ENCODE peak calls at places on chromosomes 2 and 18, in five cellular contexts. One of them, this sample, is unnamed.
A peak's percentile ranks its signal among the peaks of the same experiment; 100 is the strongest.

GRCh38 chr2:147355706-147356105 is 489.1 kb upstream of the ACVR2A start:
- DNase-seq in breast epithelium: peak; percentile 76
- DNase-seq in fibroblast of lung: no peak
- DNase-seq in NT2/D1: no peak
- DNase-seq in BE2C: no peak
- DNase-seq in this sample: no peak

GRCh38 chr2:106107509-106108131 is 86.5 kb downstream of the UXS1 start:
- DNase-seq in breast epithelium: no peak
- DNase-seq in fibroblast of lung: no peak
- DNase-seq in NT2/D1: no peak
- DNase-seq in BE2C: no peak
- DNase-seq in this sample: no peak

GRCh38 chr2:197973772-197974171 is 169.4 kb downstream of the PLCL1 start:
- DNase-seq in breast epithelium: no peak
- DNase-seq in fibroblast of lung: no peak
- DNase-seq in NT2/D1: no peak
- DNase-seq in BE2C: no peak
- DNase-seq in this sample: no peak

GRCh38 chr2:20184067-20184938 is 40.6 kb downstream of the SDC1 start:
- DNase-seq in breast epithelium: no peak
- DNase-seq in fibroblast of lung: peak; percentile 49
- DNase-seq in NT2/D1: no peak
- DNase-seq in BE2C: no peak
- DNase-seq in this sample: no peak

GRCh38 chr2:163771596-163771995 is 35.8 kb upstream of the FIGN start:
- DNase-seq in breast epithelium: no peak
- DNase-seq in fibroblast of lung: no peak
- DNase-seq in NT2/D1: no peak
- DNase-seq in BE2C: no peak
- DNase-seq in this sample: no peak

GRCh38 chr2:54360055-54360792 is 95.9 kb upstream of the SPTBN1 start:
- DNase-seq in breast epithelium: no peak
- DNase-seq in fibroblast of lung: peak; percentile 76
- DNase-seq in NT2/D1: no peak
- DNase-seq in BE2C: peak; percentile 63
- DNase-seq in this sample: no peak

GRCh38 chr2:179917272-179917671 is 55.9 kb upstream of the ZNF385B start:
- DNase-seq in breast epithelium: no peak
- DNase-seq in fibroblast of lung: peak; percentile 80
- DNase-seq in NT2/D1: no peak
- DNase-seq in BE2C: no peak
- DNase-seq in this sample: no peak

GRCh38 chr2:72115361-72116080 is 32.1 kb downstream of the CYP26B1 start:
- DNase-seq in breast epithelium: peak; percentile 89
- DNase-seq in fibroblast of lung: peak; percentile 82
- DNase-seq in NT2/D1: peak; percentile 61
- DNase-seq in BE2C: peak; percentile 63
- DNase-seq in this sample: no peak

GRCh38 chr2:226793615-226794014 is 6.0 kb downstream of the IRS1 start:
- DNase-seq in breast epithelium: no peak
- DNase-seq in fibroblast of lung: no peak
- DNase-seq in NT2/D1: no peak
- DNase-seq in BE2C: no peak
- DNase-seq in this sample: no peak

GRCh38 chr2:66481100-66481549 is 46.2 kb downstream of the MEIS1 start:
- DNase-seq in breast epithelium: no peak
- DNase-seq in fibroblast of lung: peak; percentile 47
- DNase-seq in NT2/D1: peak; percentile 60
- DNase-seq in BE2C: no peak
- DNase-seq in this sample: peak; percentile 42

GRCh38 chr18:26524952-26525351 is 23.4 kb downstream of the KCTD1 start:
- DNase-seq in breast epithelium: no peak
- DNase-seq in fibroblast of lung: no peak
- DNase-seq in NT2/D1: no peak
- DNase-seq in BE2C: no peak
- DNase-seq in this sample: no peak

GRCh38 chr18:13482641-13482945 is 243.8 kb downstream of the FAM210A start:
- DNase-seq in breast epithelium: no peak
- DNase-seq in fibroblast of lung: no peak
- DNase-seq in NT2/D1: no peak
- DNase-seq in BE2C: no peak
- DNase-seq in this sample: no peak

GRCh38 chr18:13485182-13485581 is 241.2 kb downstream of the FAM210A start:
- DNase-seq in breast epithelium: no peak
- DNase-seq in fibroblast of lung: no peak
- DNase-seq in NT2/D1: no peak
- DNase-seq in BE2C: no peak
- DNase-seq in this sample: no peak

GRCh38 chr18:13481820-13482640 is 244.3 kb downstream of the FAM210A start:
- DNase-seq in breast epithelium: no peak
- DNase-seq in fibroblast of lung: no peak
- DNase-seq in NT2/D1: no peak
- DNase-seq in BE2C: no peak
- DNase-seq in this sample: no peak

GRCh38 chr18:13485604-13486003 is 240.8 kb downstream of the FAM210A start:
- DNase-seq in breast epithelium: no peak
- DNase-seq in fibroblast of lung: no peak
- DNase-seq in NT2/D1: no peak
- DNase-seq in BE2C: no peak
- DNase-seq in this sample: no peak

DNA sequence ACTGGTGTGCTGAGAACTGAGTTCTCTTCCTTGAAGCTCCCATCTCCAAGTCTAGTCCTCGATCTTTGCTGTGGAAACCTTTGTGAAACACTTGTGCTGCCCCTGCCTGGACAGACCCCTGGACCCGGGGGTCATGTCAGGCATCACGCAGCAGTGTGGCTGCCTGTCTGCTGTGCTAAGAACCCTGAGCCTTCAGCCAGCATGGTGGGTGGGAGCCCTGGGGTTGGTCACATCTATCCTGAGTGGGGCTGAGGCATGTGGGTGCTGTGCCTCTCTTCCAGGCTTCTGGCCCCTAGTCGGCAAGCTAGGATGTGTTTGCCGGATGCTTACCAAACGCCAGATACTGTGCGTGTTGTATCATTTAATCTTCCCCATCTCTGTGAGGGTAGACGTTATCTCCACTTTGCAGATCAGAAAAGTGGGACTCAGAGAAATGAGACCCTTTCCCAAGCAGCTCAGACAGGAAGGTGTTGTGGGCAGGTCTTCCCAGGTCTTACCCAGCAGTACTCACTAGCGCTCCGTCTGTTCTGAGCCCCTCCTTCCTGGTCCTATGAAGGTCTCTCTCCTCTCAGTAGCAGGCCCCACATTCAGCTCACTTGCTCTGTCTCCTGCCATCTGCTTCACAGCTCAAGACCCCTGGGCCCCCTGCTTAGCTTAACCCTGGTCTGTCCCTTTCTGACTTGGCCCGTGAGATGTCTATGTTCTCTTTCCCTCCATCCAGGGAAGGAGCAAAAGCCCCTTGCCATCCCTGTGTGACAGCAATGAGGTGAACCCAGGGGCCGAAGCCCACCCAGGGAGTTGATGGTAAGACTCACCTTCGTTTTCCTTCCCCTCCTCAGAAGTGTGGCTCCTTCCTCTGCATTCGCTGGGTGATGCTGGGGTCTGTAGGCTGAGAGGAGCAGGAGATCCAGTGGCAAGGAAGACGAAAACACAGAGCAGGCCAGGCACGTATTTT is 242.8 kb downstream of the FAM210A start:
- DNase-seq in breast epithelium: no peak
- DNase-seq in fibroblast of lung: no peak
- DNase-seq in NT2/D1: no peak
- DNase-seq in BE2C: no peak
- DNase-seq in this sample: no peak
- H3K4me1 ChIP-seq in breast epithelium: no peaks in the 10 kb centered on the region
- H3K4me1 ChIP-seq in fibroblast of lung: no peaks in the 10 kb centered on the region
- H3K4me1 ChIP-seq in NT2/D1: peaks cover 4% of the 10 kb centered on the region
- H3K4me1 ChIP-seq in BE2C: no peaks in the 10 kb centered on the region
- H3K4me1 ChIP-seq in this sample: no peaks in the 10 kb centered on the region

DNA sequence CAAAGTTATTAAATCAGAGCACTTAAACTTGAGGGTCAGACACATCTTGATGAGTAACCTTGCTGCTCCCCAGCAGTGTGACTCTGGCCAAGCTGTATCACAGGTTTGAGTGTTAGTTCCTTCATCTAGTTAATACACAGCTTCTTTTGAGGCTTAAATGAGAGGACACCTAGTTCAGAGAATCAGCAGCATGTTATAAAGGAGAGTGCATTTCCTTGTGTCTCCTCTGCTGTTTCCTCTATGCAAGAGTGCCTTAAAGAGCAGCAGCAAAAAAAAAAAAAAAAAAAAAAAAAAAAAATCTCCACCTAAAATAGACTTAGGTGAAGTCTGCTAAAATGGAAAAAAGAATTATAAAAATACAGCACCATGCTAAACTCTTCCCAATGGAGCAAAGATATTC is 261.9 kb downstream of the TCF4 start:
- DNase-seq in breast epithelium: no peak
- DNase-seq in fibroblast of lung: no peak
- DNase-seq in NT2/D1: no peak
- DNase-seq in BE2C: no peak
- DNase-seq in this sample: no peak
- H3K4me1 ChIP-seq in breast epithelium: no peaks in the 10 kb centered on the region
- H3K4me1 ChIP-seq in fibroblast of lung: peaks cover 2% of the 10 kb centered on the region
- H3K4me1 ChIP-seq in NT2/D1: no peaks in the 10 kb centered on the region
- H3K4me1 ChIP-seq in BE2C: peaks cover 9% of the 10 kb centered on the region
- H3K4me1 ChIP-seq in this sample: peaks cover 9% of the 10 kb centered on the region

DNA sequence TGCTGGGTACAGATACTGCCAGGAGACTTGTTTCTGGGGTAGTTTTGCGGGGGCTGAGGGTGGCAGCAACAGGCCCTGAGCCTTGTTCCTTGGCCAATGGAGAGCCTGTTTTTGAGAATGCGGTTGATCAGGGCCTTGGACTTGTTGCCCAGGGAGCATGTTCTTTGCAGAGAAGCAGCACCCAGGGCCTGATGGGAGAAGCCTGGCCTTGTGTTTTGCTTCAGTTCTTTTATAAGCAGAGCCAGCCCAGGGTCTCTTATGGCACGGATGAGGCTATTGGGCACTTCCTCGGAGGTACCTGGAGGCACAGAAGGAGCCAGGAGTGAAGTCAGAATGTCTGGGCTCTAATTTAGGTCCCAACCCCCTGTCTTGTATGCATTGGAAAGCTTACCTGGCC is 85.1 kb upstream of the MCFD2 start:
- DNase-seq in breast epithelium: no peak
- DNase-seq in fibroblast of lung: no peak
- DNase-seq in NT2/D1: no peak
- DNase-seq in BE2C: no peak
- DNase-seq in this sample: no peak
- H3K4me1 ChIP-seq in breast epithelium: peaks cover 4% of the 10 kb centered on the region
- H3K4me1 ChIP-seq in fibroblast of lung: peaks cover 18% of the 10 kb centered on the region
- H3K4me1 ChIP-seq in NT2/D1: peaks cover 21% of the 10 kb centered on the region
- H3K4me1 ChIP-seq in BE2C: peaks cover 65% of the 10 kb centered on the region
- H3K4me1 ChIP-seq in this sample: peaks cover 19% of the 10 kb centered on the region

GRCh38 chr2:36483290-36483689 is 114.7 kb downstream of the FEZ2 start:
- DNase-seq in breast epithelium: no peak
- DNase-seq in fibroblast of lung: no peak
- DNase-seq in NT2/D1: no peak
- DNase-seq in BE2C: no peak
- DNase-seq in this sample: no peak

GRCh38 chr2:36484454-36484853 is 113.5 kb downstream of the FEZ2 start:
- DNase-seq in breast epithelium: no peak
- DNase-seq in fibroblast of lung: no peak
- DNase-seq in NT2/D1: no peak
- DNase-seq in BE2C: no peak
- DNase-seq in this sample: no peak

GRCh38 chr2:36481709-36482108 is 116.3 kb downstream of the FEZ2 start:
- DNase-seq in breast epithelium: no peak
- DNase-seq in fibroblast of lung: no peak
- DNase-seq in NT2/D1: no peak
- DNase-seq in BE2C: no peak
- DNase-seq in this sample: no peak

GRCh38 chr2:36480596-36480995 is 117.4 kb downstream of the FEZ2 start:
- DNase-seq in breast epithelium: no peak
- DNase-seq in fibroblast of lung: no peak
- DNase-seq in NT2/D1: no peak
- DNase-seq in BE2C: no peak
- DNase-seq in this sample: no peak

DNA sequence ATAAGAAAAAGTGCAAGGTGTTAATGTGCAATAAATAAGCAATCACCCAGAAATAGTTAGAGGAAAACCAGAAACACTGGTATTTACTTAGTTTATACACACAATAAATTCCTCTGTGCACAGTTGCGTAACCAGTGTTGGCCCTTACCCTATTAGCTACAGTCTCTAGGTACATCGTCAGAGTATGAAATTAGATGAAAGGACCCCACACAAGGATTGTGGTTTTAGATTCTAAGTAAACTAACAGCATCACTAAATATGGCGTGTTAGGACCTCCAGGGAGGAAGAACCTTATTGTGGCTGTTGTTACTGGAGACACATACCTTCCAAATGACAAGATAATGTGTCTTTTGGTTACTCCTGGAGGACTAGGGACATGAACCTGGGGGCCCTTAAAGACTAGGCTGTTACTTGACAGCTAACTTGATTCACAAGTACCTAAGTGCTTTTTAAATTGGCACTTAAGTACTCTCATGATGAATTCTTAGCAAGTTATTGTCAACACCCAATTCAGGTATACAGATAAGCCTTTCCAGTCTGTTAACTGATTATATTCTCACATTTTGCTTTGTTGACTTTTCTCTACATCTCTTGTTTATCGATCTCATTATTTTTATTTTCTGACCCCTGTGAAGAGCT is 115.3 kb downstream of the FEZ2 start:
- DNase-seq in breast epithelium: no peak
- DNase-seq in fibroblast of lung: peak; percentile 67
- DNase-seq in NT2/D1: no peak
- DNase-seq in BE2C: no peak
- DNase-seq in this sample: no peak
- H3K4me1 ChIP-seq in breast epithelium: peaks cover 27% of the 10 kb centered on the region
- H3K4me1 ChIP-seq in fibroblast of lung: peaks cover 63% of the 10 kb centered on the region
- H3K4me1 ChIP-seq in NT2/D1: no peaks in the 10 kb centered on the region
- H3K4me1 ChIP-seq in BE2C: no peaks in the 10 kb centered on the region
- H3K4me1 ChIP-seq in this sample: no peaks in the 10 kb centered on the region

DNA sequence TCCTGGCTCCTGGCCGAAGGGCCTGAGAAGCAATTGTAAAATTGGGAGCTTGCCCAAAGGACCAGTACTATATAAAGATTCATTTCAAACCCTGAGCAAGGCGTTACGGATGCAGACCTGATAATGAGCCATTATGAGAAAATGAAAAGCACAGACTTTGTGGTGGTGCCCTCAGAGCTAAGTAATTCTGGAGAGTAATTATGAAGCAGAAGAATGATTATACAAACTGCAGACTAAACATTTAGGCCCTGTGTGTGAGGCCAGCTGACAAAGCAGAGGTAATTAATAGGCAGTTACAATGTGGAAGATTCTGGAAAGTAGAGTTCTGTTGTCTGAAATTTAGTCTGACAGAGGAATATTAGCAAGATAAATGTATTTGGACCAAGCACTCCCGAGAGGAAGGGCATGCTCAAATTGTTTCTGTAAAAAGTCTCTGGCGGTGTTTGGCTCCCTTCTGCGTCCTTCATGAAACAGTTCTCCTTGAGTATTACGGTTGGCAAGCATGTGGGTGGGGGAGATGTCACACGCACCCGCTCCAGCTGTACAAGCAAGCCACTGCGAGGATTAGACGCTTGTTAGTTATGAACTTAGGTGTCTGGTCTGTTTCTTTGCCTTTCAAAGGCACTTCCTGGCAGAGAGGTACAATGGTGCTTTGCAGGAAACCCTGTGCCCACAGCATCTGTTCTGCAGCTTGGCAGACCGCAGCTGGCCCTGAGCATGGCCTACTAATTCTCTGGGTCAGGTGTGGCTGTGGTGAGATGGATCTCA is 45.5 kb downstream of the CDC42EP3 start:
- DNase-seq in breast epithelium: no peak
- DNase-seq in fibroblast of lung: peak; percentile 41
- DNase-seq in NT2/D1: no peak
- DNase-seq in BE2C: no peak
- DNase-seq in this sample: no peak
- H3K4me1 ChIP-seq in breast epithelium: no peaks in the 10 kb centered on the region
- H3K4me1 ChIP-seq in fibroblast of lung: peaks cover 18% of the 10 kb centered on the region
- H3K4me1 ChIP-seq in NT2/D1: no peaks in the 10 kb centered on the region
- H3K4me1 ChIP-seq in BE2C: peaks cover 9% of the 10 kb centered on the region
- H3K4me1 ChIP-seq in this sample: no peaks in the 10 kb centered on the region

GRCh38 chr2:173149491-173149890 is 73.8 kb downstream of the MAP3K20 start:
- DNase-seq in breast epithelium: no peak
- DNase-seq in fibroblast of lung: no peak
- DNase-seq in NT2/D1: no peak
- DNase-seq in BE2C: no peak
- DNase-seq in this sample: no peak
- H3K4me1 ChIP-seq in breast epithelium: no peaks in the 10 kb centered on the region
- H3K4me1 ChIP-seq in fibroblast of lung: peaks cover 28% of the 10 kb centered on the region
- H3K4me1 ChIP-seq in NT2/D1: no peaks in the 10 kb centered on the region
- H3K4me1 ChIP-seq in BE2C: no peaks in the 10 kb centered on the region
- H3K4me1 ChIP-seq in this sample: peaks cover 6% of the 10 kb centered on the region